ENCODE peak calls at places on chromosomes 6 and 20, in six cellular contexts. Q, A, P, I, F and C are unnamed samples.
A peak's percentile ranks its signal among the peaks of the same experiment; 100 is the strongest.

GRCh38 chr20:11207749-11208502 is 534.1 kb upstream of the JAG1 start:
- DNase-seq in P (peak; percentile 77), I (no peak), Q (no peak), F (no peak), A (no peak), C (no peak)

GRCh38 chr6:163860194-163861081 is 445.9 kb downstream of the QKI start:
- DNase-seq in A (no peak), P (no peak), F (no peak), Q (no peak), I (no peak), C (no peak)

GRCh38 chr6:166651408-166651807 is 24.4 kb upstream of the RPS6KA2 start:
- DNase-seq in Q (no peak), A (no peak), P (no peak), I (no peak), F (no peak), C (no peak)

GRCh38 chr6:50455029-50455428 is 258.3 kb upstream of the TFAP2D start:
- DNase-seq in I (no peak), Q (no peak), A (no peak), F (no peak), P (no peak), C (no peak)

GRCh38 chr20:9323622-9324021 is 190.8 kb upstream of the LAMP5 start:
- DNase-seq in Q (peak; percentile 57), I (no peak), P (no peak), A (no peak), F (peak; percentile 6), C (no peak)

GRCh38 chr6:146700078-146700686 is 101.4 kb downstream of the ADGB start:
- DNase-seq in A (peak; percentile 9), F (peak; percentile 72), Q (peak; percentile 47), P (peak; percentile 53), I (no peak), C (peak; percentile 85)

GRCh38 chr6:82185948-82186347 is 61.6 kb downstream of the IBTK start:
- DNase-seq in Q (no peak), P (no peak), A (no peak), I (no peak), F (no peak), C (no peak)

GRCh38 chr6:25652007-25652515 is at the start of gene SCGN:
- DNase-seq in F (no peak), I (no peak), P (peak; percentile 67), A (peak; percentile 5), Q (peak; percentile 86), C (peak; percentile 89)

GRCh38 chr20:40953856-40954255 is 74.8 kb upstream of the TOP1 start:
- DNase-seq in A (no peak), I (no peak), P (no peak), F (no peak), Q (peak; percentile 24), C (peak; percentile 25)

GRCh38 chr6:157579467-157580031 is 198.6 kb downstream of the ZDHHC14 start:
- DNase-seq in I (no peak), P (no peak), F (no peak), A (no peak), Q (no peak), C (no peak)

GRCh38 chr6:49415358-49415757 is 47.7 kb downstream of the MMUT start:
- DNase-seq in Q (no peak), P (no peak), I (no peak), A (no peak), F (no peak), C (no peak)

GRCh38 chr6:138682722-138683521 is 90.6 kb upstream of the CCDC28A start:
- DNase-seq in A (no peak), F (no peak), I (no peak), P (peak; percentile 93), Q (no peak), C (no peak)

GRCh38 chr6:30071081-30071818 is 4.3 kb downstream of the PPP1R11 start:
- DNase-seq in P (no peak), F (no peak), A (no peak), I (no peak), Q (peak; percentile 58), C (no peak)

GRCh38 chr6:85418059-85418458 is 31.8 kb upstream of the NT5E start:
- DNase-seq in I (no peak), A (no peak), Q (no peak), P (peak; percentile 38), F (no peak), C (no peak)

GRCh38 chr20:11117808-11118528 is 444.2 kb upstream of the JAG1 start:
- DNase-seq in F (no peak), A (no peak), Q (no peak), I (no peak), P (peak; percentile 86), C (no peak)

GRCh38 chr20:49948178-49948577 is 12.0 kb downstream of the RNF114 start:
- DNase-seq in P (no peak), F (no peak), A (no peak), I (no peak), Q (no peak), C (no peak)

GRCh38 chr20:1415667-1416468 is 23.0 kb upstream of the FKBP1A start:
- DNase-seq in Q (no peak), P (peak; percentile 93), I (no peak), A (no peak), F (no peak), C (no peak)

GRCh38 chr6:73796881-73797280 is 100.9 kb downstream of the CD109 start:
- DNase-seq in P (no peak), F (no peak), Q (no peak), I (no peak), A (no peak), C (no peak)

GRCh38 chr6:44257007-44257752 is at the start of gene SLC35B2:
- DNase-seq in F (peak; percentile 86), Q (peak; percentile 90), A (peak; percentile 86), I (no peak), P (peak; percentile 81), C (peak; percentile 93)

GRCh38 chr6:39791850-39792500 is at the start of gene DAAM2:
- DNase-seq in I (no peak), P (no peak), A (no peak), F (no peak), Q (peak; percentile 75), C (no peak)

GRCh38 chr20:32681175-32682084 is 7.7 kb upstream of the C20orf203 start:
- DNase-seq in P (peak; percentile 85), F (no peak), I (peak; percentile 83), A (no peak), Q (peak; percentile 70), C (no peak)

GRCh38 chr6:72657391-72657790 is 35.5 kb downstream of the KCNQ5 start:
- DNase-seq in P (no peak), Q (no peak), A (no peak), F (no peak), I (no peak), C (no peak)

GRCh38 chr6:143449731-143450452 is 603 bp downstream of the ADAT2 start:
- DNase-seq in F (peak; percentile 68), P (peak; percentile 6), Q (peak; percentile 50), I (peak; percentile 88), A (peak; percentile 40), C (no peak)

GRCh38 chr6:150549007-150549406 is 50.7 kb upstream of the PLEKHG1 start:
- DNase-seq in Q (no peak), A (no peak), F (no peak), I (no peak), P (no peak), C (no peak)

GRCh38 chr20:41534842-41535241 is 83.3 kb downstream of the CHD6 start:
- DNase-seq in A (no peak), Q (no peak), P (no peak), I (no peak), F (no peak), C (no peak)

GRCh38 chr20:49682798-49683197 is 30.9 kb downstream of the B4GALT5 start:
- DNase-seq in P (no peak), F (no peak), A (no peak), Q (no peak), I (no peak), C (no peak)

GRCh38 chr20:4813839-4814695 is 92.4 kb downstream of the PRND start:
- DNase-seq in A (no peak), Q (no peak), I (peak; percentile 91), F (peak; percentile 94), P (no peak), C (no peak)

GRCh38 chr20:33672426-33673114 is 1.7 kb downstream of the NECAB3 start:
- DNase-seq in F (no peak), P (no peak), A (no peak), I (no peak), Q (no peak), C (no peak)